ENCODE peak calls at places on chromosomes 7 and 10, in five cellular contexts. R is left ventricle myocardium inferior, Q is upper lobe of left lung, J is spleen, F is AG04450. C is an unnamed sample.

GRCh38 chr10:86217386-86218080 is 149.1 kb downstream of the GRID1 start:
- DNase-seq in J (no peak), F (no peak), R (no peak), Q (no peak), C (no peak)

GRCh38 chr10:119205926-119206602 is 1.3 kb upstream of the GRK5 start:
- DNase-seq in R (peak; percentile 83), Q (no peak), F (no peak), J (peak; percentile 93), C (peak; percentile 81)

GRCh38 chr10:4512557-4513286 is 313.3 kb upstream of the AKR1E2 start:
- DNase-seq in Q (no peak), F (peak; percentile 49), J (no peak), R (peak; percentile 43), C (peak; percentile 55)

GRCh38 chr7:118222591-118222990 is 1.9 kb upstream of the ANKRD7 start:
- DNase-seq in F (no peak), J (no peak), Q (no peak), R (no peak), C (no peak)

GRCh38 chr10:122277737-122278136 is 6.6 kb downstream of the BTBD16 start:
- DNase-seq in F (no peak), R (no peak), Q (no peak), J (no peak), C (no peak)

GRCh38 chr7:130349911-130350782 is 5.5 kb downstream of the CPA5 start:
- DNase-seq in F (no peak), J (no peak), R (no peak), Q (no peak), C (no peak)

GRCh38 chr10:31299119-31299518 is 19.9 kb upstream of the ZEB1 start:
- DNase-seq in F (no peak), J (no peak), R (no peak), Q (no peak), C (no peak)

GRCh38 chr10:13695588-13695987 is 108.8 kb downstream of the PRPF18 start:
- DNase-seq in J (peak; percentile 81), Q (peak; percentile 20), F (no peak), R (no peak), C (no peak)

GRCh38 chr7:74527842-74528241 is 74.1 kb downstream of the GTF2IRD1 start:
- DNase-seq in Q (no peak), F (no peak), J (no peak), R (no peak), C (no peak)

GRCh38 chr10:59323036-59323459 is 39.3 kb downstream of the FAM13C start:
- DNase-seq in Q (no peak), J (no peak), R (no peak), F (no peak), C (no peak)

GRCh38 chr7:137961200-137962177 is 40.4 kb downstream of the CREB3L2 start:
- DNase-seq in J (no peak), R (no peak), Q (no peak), F (no peak), C (no peak)

GRCh38 chr7:45920543-45921380 is at the start of gene IGFBP3:
- DNase-seq in Q (peak; percentile 91), F (no peak), J (no peak), R (peak; percentile 60), C (peak; percentile 55)

GRCh38 chr7:40643664-40644063 is 508.9 kb downstream of the SUGCT start:
- DNase-seq in J (no peak), R (no peak), F (no peak), Q (no peak), C (no peak)

GRCh38 chr7:30835396-30835915 is 64.2 kb downstream of the MINDY4 start:
- DNase-seq in R (no peak), Q (no peak), J (no peak), F (no peak), C (no peak)

GRCh38 chr7:8103282-8103681 is 134.7 kb downstream of the GLCCI1 start:
- DNase-seq in J (no peak), R (no peak), F (no peak), Q (no peak), C (no peak)

DNA sequence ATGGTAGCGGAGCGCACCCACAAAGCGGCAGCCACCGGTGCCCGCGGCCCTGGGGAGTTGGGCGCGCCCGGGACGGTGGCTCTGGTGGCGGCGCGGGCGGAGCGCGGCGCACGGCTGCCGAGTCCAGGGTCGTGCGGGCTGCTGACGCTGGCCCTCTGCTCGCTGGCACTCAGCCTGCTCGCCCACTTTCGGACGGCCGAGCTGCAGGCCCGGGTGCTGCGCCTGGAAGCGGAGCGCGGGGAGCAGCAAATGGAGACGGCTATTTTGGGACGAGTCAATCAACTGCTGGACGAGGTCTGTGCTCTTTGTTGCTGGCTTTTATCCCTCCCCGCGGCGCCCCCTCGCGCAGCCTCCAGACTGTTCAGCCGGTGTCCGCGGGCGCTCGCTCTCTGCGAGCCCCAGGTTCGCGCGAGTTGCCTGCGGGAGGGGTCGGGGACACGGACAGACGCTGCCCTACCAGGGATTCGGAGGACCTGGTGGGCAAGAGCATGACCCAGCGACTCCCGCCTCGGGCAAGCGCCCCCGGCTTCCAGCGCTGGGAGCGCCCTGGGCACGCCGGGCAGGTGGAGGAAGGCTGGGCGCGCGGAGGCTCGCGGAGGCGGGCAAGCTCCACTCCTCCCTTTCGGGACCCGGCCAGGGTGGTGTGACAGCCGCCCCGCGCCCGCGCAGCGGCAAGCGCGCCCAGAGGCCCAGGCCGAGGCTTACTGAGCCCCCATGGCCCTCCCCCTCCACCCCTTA is 887 bp downstream of the COL13A1 start:
- DNase-seq in R (peak; percentile 55), F (no peak), Q (peak; percentile 88), J (peak; percentile 75), C (no peak)
- TF ChIP-seq CTCF in R (peak; percentile 24), F (peak; percentile 39), Q (no peak), J (no peak), C (no peak)

DNA sequence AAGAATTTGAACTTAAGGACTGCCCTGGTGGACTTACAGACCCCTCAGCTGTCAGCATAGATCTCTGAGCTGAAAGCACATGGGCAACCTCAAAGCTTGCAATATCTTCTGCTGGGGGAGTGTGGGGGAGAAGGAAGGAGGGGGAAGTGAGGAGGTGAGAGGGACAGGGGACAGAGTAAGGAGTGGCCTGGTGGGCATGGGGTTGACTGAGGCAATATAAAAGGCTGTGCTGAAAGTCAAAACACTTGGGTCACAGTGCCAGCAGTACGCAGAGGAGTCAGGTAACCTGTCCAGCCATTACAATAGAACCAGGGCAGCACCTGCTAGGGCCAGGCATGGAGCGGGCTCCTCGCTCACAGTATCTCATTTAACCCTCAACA is 43.2 kb downstream of the PPP1R3C start:
- DNase-seq in F (no peak), R (no peak), J (no peak), Q (no peak), C (no peak)
- H3K27ac ChIP-seq in F (peak overlapping the region; percentile 78), R (peak overlapping the region; percentile 91), J (no peak overlapping the region), Q (peak overlapping the region; percentile 0), C (no peak overlapping the region)

DNA sequence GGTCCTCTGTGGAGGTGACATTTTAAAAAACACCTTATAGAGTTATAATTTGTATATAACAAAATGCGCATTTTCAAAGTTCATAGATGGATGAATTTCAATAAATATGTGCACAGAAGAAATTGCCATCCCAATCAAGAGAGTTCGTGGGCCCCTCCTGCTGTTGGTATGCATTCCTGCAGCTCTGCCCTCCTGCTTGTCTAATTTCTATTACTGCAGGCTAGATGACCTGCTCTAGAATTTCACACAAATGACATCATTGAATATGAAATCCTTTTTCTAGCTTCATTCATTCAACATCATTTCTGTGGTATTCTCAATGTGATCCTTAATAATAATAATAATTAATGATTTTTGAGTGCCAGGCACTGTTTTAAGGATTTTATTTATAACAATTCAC is 348.2 kb downstream of the SDK1 start:
- DNase-seq in F (no peak), R (no peak), Q (no peak), J (no peak), C (no peak)
- TF ChIP-seq CTCF in F (peak; percentile 30), R (no peak), Q (no peak), J (no peak), C (no peak)

DNA sequence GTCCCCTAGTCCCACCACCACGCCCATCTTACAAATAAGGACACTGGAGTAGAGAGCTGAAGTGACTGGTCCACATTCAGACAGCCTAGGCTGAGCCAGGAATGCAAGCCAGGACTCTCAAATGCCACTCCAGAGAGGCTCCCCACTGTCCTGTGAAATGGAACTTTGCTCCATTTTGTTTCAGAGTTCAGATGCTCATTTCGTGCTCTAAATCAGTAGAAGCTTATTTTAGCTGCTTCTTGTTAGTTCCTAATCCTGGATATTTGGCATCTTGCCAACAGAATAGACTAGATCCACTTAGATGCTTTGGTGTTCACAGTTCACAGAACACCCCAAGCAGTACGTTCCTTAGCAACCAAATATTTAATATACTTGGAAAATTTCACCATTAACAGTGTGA is 7.4 kb downstream of the MMP21 start:
- DNase-seq in J (no peak), Q (no peak), R (no peak), F (no peak), C (no peak)
- H3K27ac ChIP-seq in J (no peak overlapping the region), Q (no peak overlapping the region), R (peak overlapping the region; percentile 52), F (no peak overlapping the region), C (peak overlapping the region; percentile 3)

GRCh38 chr10:8403711-8404371 is 349.4 kb downstream of the GATA3 start:
- DNase-seq in R (no peak), J (no peak), Q (no peak), F (no peak), C (no peak)
- TF ChIP-seq CTCF in R (no peak), J (no peak), Q (no peak), F (no peak), C (no peak)

DNA sequence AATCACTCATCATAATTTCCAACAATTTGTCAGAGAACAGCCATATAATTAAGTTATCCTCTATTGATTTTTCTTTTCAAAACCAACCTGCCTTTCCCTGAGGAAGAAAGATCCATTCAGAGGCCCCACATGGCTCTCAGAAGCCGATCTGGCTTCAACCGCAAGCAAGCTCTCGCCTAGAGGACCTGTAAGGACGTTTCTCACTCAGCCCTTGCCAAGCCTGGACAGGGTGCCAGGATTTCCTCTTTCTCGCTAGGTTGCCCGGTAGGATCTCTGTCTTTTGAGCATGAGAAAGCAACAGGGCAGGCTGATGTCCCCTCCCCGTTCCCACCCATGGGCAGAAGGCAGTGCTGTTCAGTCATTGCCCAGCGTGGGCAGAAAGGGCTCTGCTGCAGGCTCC is 13.0 kb downstream of the AIFM2 start:
- DNase-seq in J (peak; percentile 35), R (no peak), F (no peak), Q (no peak), C (no peak)
- H3K27ac ChIP-seq in J (no peak overlapping the region), R (no peak overlapping the region), F (no peak overlapping the region), Q (no peak overlapping the region), C (no peak overlapping the region)

GRCh38 chr10:27792191-27792590 is 46.6 kb upstream of the MKX start:
- DNase-seq in F (no peak), J (no peak), Q (no peak), R (no peak), C (no peak)

GRCh38 chr10:27799046-27799445 is 53.4 kb upstream of the MKX start:
- DNase-seq in R (no peak), J (no peak), Q (no peak), F (no peak), C (no peak)

GRCh38 chr10:27794157-27794556 is 48.5 kb upstream of the MKX start:
- DNase-seq in F (no peak), J (no peak), R (no peak), Q (no peak), C (no peak)
- TF ChIP-seq CTCF in F (peak; percentile 38), J (no peak), R (peak; percentile 20), Q (no peak), C (no peak)

GRCh38 chr7:106736123-106736507 is 75.2 kb upstream of the CCDC71L start:
- DNase-seq in J (no peak), Q (no peak), R (no peak), F (no peak), C (no peak)
- H3K27ac ChIP-seq in J (no peak overlapping the region), Q (no peak overlapping the region), R (no peak overlapping the region), F (no peak overlapping the region), C (no peak overlapping the region)